ENCODE peak calls at places on chromosome 1, in five cellular contexts. One of them, this sample, is unnamed.
A peak's percentile ranks its signal among the peaks of the same experiment; 100 is the strongest.

GRCh38 chr1:204885288-204885711 is 14.6 kb downstream of the NFASC start:
- DNase-seq in hepatocyte: peak; percentile 22
- DNase-seq in GM12878: no peak
- DNase-seq in mammary epithelial cell: peak; percentile 72
- DNase-seq in neural progenitor cell: no peak
- DNase-seq in this sample: peak; percentile 5

GRCh38 chr1:19210772-19211549 is 895 bp upstream of the UBR4 start:
- DNase-seq in hepatocyte: no peak
- DNase-seq in GM12878: no peak
- DNase-seq in mammary epithelial cell: peak; percentile 25
- DNase-seq in neural progenitor cell: peak; percentile 27
- DNase-seq in this sample: no peak

GRCh38 chr1:206114692-206115430 is 2.3 kb downstream of the AVPR1B start:
- DNase-seq in hepatocyte: no peak
- DNase-seq in GM12878: no peak
- DNase-seq in mammary epithelial cell: no peak
- DNase-seq in neural progenitor cell: no peak
- DNase-seq in this sample: no peak

GRCh38 chr1:19877821-19878636 is 4.2 kb upstream of the OTUD3 start:
- DNase-seq in hepatocyte: no peak
- DNase-seq in GM12878: no peak
- DNase-seq in mammary epithelial cell: peak; percentile 86
- DNase-seq in neural progenitor cell: peak; percentile 28
- DNase-seq in this sample: peak; percentile 96

GRCh38 chr1:234533034-234533571 is 54.1 kb upstream of the TARBP1 start:
- DNase-seq in hepatocyte: peak; percentile 39
- DNase-seq in GM12878: no peak
- DNase-seq in mammary epithelial cell: peak; percentile 99
- DNase-seq in neural progenitor cell: no peak
- DNase-seq in this sample: peak; percentile 40

GRCh38 chr1:47223174-47223920 is 8.7 kb downstream of the TAL1 start:
- DNase-seq in hepatocyte: no peak
- DNase-seq in GM12878: no peak
- DNase-seq in mammary epithelial cell: no peak
- DNase-seq in neural progenitor cell: no peak
- DNase-seq in this sample: no peak

GRCh38 chr1:204994086-204994862 is 48.7 kb upstream of the CNTN2 start:
- DNase-seq in hepatocyte: no peak
- DNase-seq in GM12878: no peak
- DNase-seq in mammary epithelial cell: no peak
- DNase-seq in neural progenitor cell: no peak
- DNase-seq in this sample: no peak

GRCh38 chr1:8089535-8090228 is 63.6 kb upstream of the ERRFI1 start:
- DNase-seq in hepatocyte: peak; percentile 9
- DNase-seq in GM12878: no peak
- DNase-seq in mammary epithelial cell: peak; percentile 39
- DNase-seq in neural progenitor cell: no peak
- DNase-seq in this sample: peak; percentile 28

GRCh38 chr1:18719786-18720436 is 89.3 kb downstream of the PAX7 start:
- DNase-seq in hepatocyte: peak; percentile 35
- DNase-seq in GM12878: no peak
- DNase-seq in mammary epithelial cell: no peak
- DNase-seq in neural progenitor cell: no peak
- DNase-seq in this sample: no peak

GRCh38 chr1:7988576-7988975 is 27.1 kb downstream of the PARK7 start:
- DNase-seq in hepatocyte: no peak
- DNase-seq in GM12878: no peak
- DNase-seq in mammary epithelial cell: peak; percentile 64
- DNase-seq in neural progenitor cell: no peak
- DNase-seq in this sample: no peak

GRCh38 chr1:30419246-30419720 is 304.1 kb downstream of the MATN1 start:
- DNase-seq in hepatocyte: no peak
- DNase-seq in GM12878: no peak
- DNase-seq in mammary epithelial cell: no peak
- DNase-seq in neural progenitor cell: no peak
- DNase-seq in this sample: no peak

GRCh38 chr1:168623003-168623828 is 46.8 kb downstream of the XCL1 start:
- DNase-seq in hepatocyte: peak; percentile 36
- DNase-seq in GM12878: no peak
- DNase-seq in mammary epithelial cell: peak; percentile 46
- DNase-seq in neural progenitor cell: no peak
- DNase-seq in this sample: peak; percentile 22

GRCh38 chr1:145757420-145757819 is 38.1 kb downstream of the CD160 start:
- DNase-seq in hepatocyte: no peak
- DNase-seq in GM12878: no peak
- DNase-seq in mammary epithelial cell: peak; percentile 6
- DNase-seq in neural progenitor cell: no peak
- DNase-seq in this sample: no peak

GRCh38 chr1:30407030-30407861 is 316.1 kb downstream of the MATN1 start:
- DNase-seq in hepatocyte: no peak
- DNase-seq in GM12878: no peak
- DNase-seq in mammary epithelial cell: no peak
- DNase-seq in neural progenitor cell: peak; percentile 11
- DNase-seq in this sample: peak; percentile 61

GRCh38 chr1:28056129-28056925 is 32.1 kb downstream of the EYA3 start:
- DNase-seq in hepatocyte: no peak
- DNase-seq in GM12878: peak; percentile 69
- DNase-seq in mammary epithelial cell: peak; percentile 26
- DNase-seq in neural progenitor cell: no peak
- DNase-seq in this sample: no peak

GRCh38 chr1:88799433-88799832 is 91.9 kb downstream of the GTF2B start:
- DNase-seq in hepatocyte: no peak
- DNase-seq in GM12878: no peak
- DNase-seq in mammary epithelial cell: no peak
- DNase-seq in neural progenitor cell: no peak
- DNase-seq in this sample: no peak

GRCh38 chr1:58862728-58863385 is 79.0 kb upstream of the JUN start:
- DNase-seq in hepatocyte: no peak
- DNase-seq in GM12878: no peak
- DNase-seq in mammary epithelial cell: no peak
- DNase-seq in neural progenitor cell: peak; percentile 38
- DNase-seq in this sample: peak; percentile 79

GRCh38 chr1:227944066-227944930 is 3.4 kb downstream of the WNT9A start:
- DNase-seq in hepatocyte: peak; percentile 54
- DNase-seq in GM12878: no peak
- DNase-seq in mammary epithelial cell: no peak
- DNase-seq in neural progenitor cell: no peak
- DNase-seq in this sample: no peak

GRCh38 chr1:39398278-39399010 is 93.0 kb upstream of the BMP8A start:
- DNase-seq in hepatocyte: peak; percentile 84
- DNase-seq in GM12878: no peak
- DNase-seq in mammary epithelial cell: peak; percentile 96
- DNase-seq in neural progenitor cell: peak; percentile 22
- DNase-seq in this sample: peak; percentile 99

GRCh38 chr1:176379626-176380339 is 83.2 kb upstream of the PAPPA2 start:
- DNase-seq in hepatocyte: peak; percentile 22
- DNase-seq in GM12878: no peak
- DNase-seq in mammary epithelial cell: no peak
- DNase-seq in neural progenitor cell: no peak
- DNase-seq in this sample: no peak

GRCh38 chr1:239976130-239976968 is 115.3 kb upstream of the FMN2 start:
- DNase-seq in hepatocyte: peak; percentile 78
- DNase-seq in GM12878: no peak
- DNase-seq in mammary epithelial cell: peak; percentile 21
- DNase-seq in neural progenitor cell: peak; percentile 71
- DNase-seq in this sample: peak; percentile 30

GRCh38 chr1:26780344-26780957 is 7.3 kb upstream of the PIGV start:
- DNase-seq in hepatocyte: no peak
- DNase-seq in GM12878: no peak
- DNase-seq in mammary epithelial cell: no peak
- DNase-seq in neural progenitor cell: no peak
- DNase-seq in this sample: no peak

GRCh38 chr1:186479162-186479561 is 18.2 kb upstream of the PDC start:
- DNase-seq in hepatocyte: no peak
- DNase-seq in GM12878: no peak
- DNase-seq in mammary epithelial cell: no peak
- DNase-seq in neural progenitor cell: no peak
- DNase-seq in this sample: no peak

GRCh38 chr1:25088946-25089345 is 143.4 kb downstream of the SYF2 start:
- DNase-seq in hepatocyte: no peak
- DNase-seq in GM12878: no peak
- DNase-seq in mammary epithelial cell: no peak
- DNase-seq in neural progenitor cell: no peak
- DNase-seq in this sample: no peak

GRCh38 chr1:14989931-14990728 is 163.4 kb upstream of the TMEM51 start:
- DNase-seq in hepatocyte: no peak
- DNase-seq in GM12878: no peak
- DNase-seq in mammary epithelial cell: no peak
- DNase-seq in neural progenitor cell: no peak
- DNase-seq in this sample: no peak

GRCh38 chr1:39626646-39627045 is 12.8 kb downstream of the HEYL start:
- DNase-seq in hepatocyte: no peak
- DNase-seq in GM12878: no peak
- DNase-seq in mammary epithelial cell: no peak
- DNase-seq in neural progenitor cell: no peak
- DNase-seq in this sample: no peak

GRCh38 chr1:119327066-119327435 is 41.5 kb upstream of the HAO2 start:
- DNase-seq in hepatocyte: no peak
- DNase-seq in GM12878: no peak
- DNase-seq in mammary epithelial cell: no peak
- DNase-seq in neural progenitor cell: peak; percentile 61
- DNase-seq in this sample: no peak

GRCh38 chr1:44266400-44267344 is 53.4 kb downstream of the DMAP1 start:
- DNase-seq in hepatocyte: no peak
- DNase-seq in GM12878: no peak
- DNase-seq in mammary epithelial cell: no peak
- DNase-seq in neural progenitor cell: no peak
- DNase-seq in this sample: no peak

GRCh38 chr1:86105533-86105866 is 51.1 kb downstream of the COL24A1 start:
- DNase-seq in hepatocyte: no peak
- DNase-seq in GM12878: no peak
- DNase-seq in mammary epithelial cell: no peak
- DNase-seq in neural progenitor cell: no peak
- DNase-seq in this sample: no peak

GRCh38 chr1:200896571-200897187 is 2.0 kb downstream of the INAVA start:
- DNase-seq in hepatocyte: peak; percentile 92
- DNase-seq in GM12878: no peak
- DNase-seq in mammary epithelial cell: peak; percentile 90
- DNase-seq in neural progenitor cell: no peak
- DNase-seq in this sample: no peak

GRCh38 chr1:200897188-200897710 is 2.5 kb downstream of the INAVA start:
- DNase-seq in hepatocyte: peak; percentile 60
- DNase-seq in GM12878: no peak
- DNase-seq in mammary epithelial cell: no peak
- DNase-seq in neural progenitor cell: no peak
- DNase-seq in this sample: no peak

GRCh38 chr1:200895801-200896570 is 1.3 kb downstream of the INAVA start:
- DNase-seq in hepatocyte: peak; percentile 62
- DNase-seq in GM12878: no peak
- DNase-seq in mammary epithelial cell: no peak
- DNase-seq in neural progenitor cell: no peak
- DNase-seq in this sample: no peak

GRCh38 chr1:200894712-200895447 is at the start of gene INAVA:
- DNase-seq in hepatocyte: peak; percentile 83
- DNase-seq in GM12878: no peak
- DNase-seq in mammary epithelial cell: peak; percentile 86
- DNase-seq in neural progenitor cell: no peak
- DNase-seq in this sample: no peak

GRCh38 chr1:200895448-200895799 is 724 bp downstream of the INAVA start:
- DNase-seq in hepatocyte: no peak
- DNase-seq in GM12878: no peak
- DNase-seq in mammary epithelial cell: no peak
- DNase-seq in neural progenitor cell: no peak
- DNase-seq in this sample: no peak
- H3K4me3 ChIP-seq in hepatocyte: peak overlapping the region; percentile 44
- H3K4me3 ChIP-seq in GM12878: no peak overlapping the region
- H3K4me3 ChIP-seq in mammary epithelial cell: peak overlapping the region; percentile 48
- H3K4me3 ChIP-seq in neural progenitor cell: no peak overlapping the region
- H3K4me3 ChIP-seq in this sample: no peak overlapping the region

GRCh38 chr1:147851149-147851548 is 51.4 kb upstream of the GJA8 start:
- DNase-seq in hepatocyte: peak; percentile 55
- DNase-seq in GM12878: no peak
- DNase-seq in mammary epithelial cell: peak; percentile 43
- DNase-seq in neural progenitor cell: no peak
- DNase-seq in this sample: peak; percentile 14
- H3K9me3 ChIP-seq in hepatocyte: no peaks in the 10 kb centered on the region
- H3K9me3 ChIP-seq in GM12878: no peaks in the 10 kb centered on the region
- H3K9me3 ChIP-seq in mammary epithelial cell: no peaks in the 10 kb centered on the region
- H3K9me3 ChIP-seq in neural progenitor cell: no peaks in the 10 kb centered on the region
- H3K9me3 ChIP-seq in this sample: no peaks in the 10 kb centered on the region

DNA sequence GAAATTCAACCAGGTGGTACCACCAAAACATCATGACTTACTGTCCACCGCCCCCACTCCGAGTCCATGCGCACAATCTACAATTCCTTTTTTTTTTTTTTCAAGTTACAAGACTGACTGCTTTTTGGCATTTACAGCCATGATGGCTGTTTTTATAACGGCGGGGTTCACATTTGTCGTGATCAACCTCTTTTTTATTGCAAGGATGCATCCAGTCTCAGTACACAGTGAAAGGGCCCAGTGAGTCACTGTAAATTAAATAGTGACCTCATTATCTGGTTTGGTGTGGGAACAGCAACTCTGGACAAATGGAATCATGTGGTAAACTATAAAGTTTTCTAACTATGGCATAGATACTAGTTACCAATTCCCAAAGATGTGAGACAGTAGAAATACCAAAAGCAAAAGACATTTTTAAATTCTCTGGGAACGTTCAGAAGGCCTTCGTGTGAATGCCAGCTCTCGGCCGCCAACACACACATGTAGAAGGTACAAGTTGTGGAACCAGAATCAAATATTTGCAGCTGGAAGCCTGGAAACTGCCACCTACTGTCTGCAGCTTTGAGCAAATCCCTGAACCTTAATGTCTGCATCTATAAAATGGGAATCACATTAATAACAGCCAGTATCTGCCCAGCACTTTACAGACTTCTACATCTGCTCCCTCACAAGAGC is 4.9 kb downstream of the GLIS1 start:
- DNase-seq in hepatocyte: no peak
- DNase-seq in GM12878: no peak
- DNase-seq in mammary epithelial cell: no peak
- DNase-seq in neural progenitor cell: no peak
- DNase-seq in this sample: no peak
- TF ChIP-seq EZH2 in hepatocyte: no peak
- TF ChIP-seq EZH2 in GM12878: no peak
- TF ChIP-seq EZH2 in mammary epithelial cell: no peak
- TF ChIP-seq EZH2 in neural progenitor cell: no peak
- TF ChIP-seq EZH2 in this sample: no peak

GRCh38 chr1:33425900-33426299 is 5.0 kb downstream of the PHC2 start:
- DNase-seq in hepatocyte: no peak
- DNase-seq in GM12878: peak; percentile 41
- DNase-seq in mammary epithelial cell: no peak
- DNase-seq in neural progenitor cell: no peak
- DNase-seq in this sample: no peak

GRCh38 chr1:33424610-33425009 is 6.3 kb downstream of the PHC2 start:
- DNase-seq in hepatocyte: no peak
- DNase-seq in GM12878: no peak
- DNase-seq in mammary epithelial cell: peak; percentile 29
- DNase-seq in neural progenitor cell: no peak
- DNase-seq in this sample: no peak

GRCh38 chr1:33428661-33429060 is 2.2 kb downstream of the PHC2 start:
- DNase-seq in hepatocyte: no peak
- DNase-seq in GM12878: no peak
- DNase-seq in mammary epithelial cell: no peak
- DNase-seq in neural progenitor cell: no peak
- DNase-seq in this sample: no peak

GRCh38 chr1:33429332-33429731 is 1.6 kb downstream of the PHC2 start:
- DNase-seq in hepatocyte: no peak
- DNase-seq in GM12878: no peak
- DNase-seq in mammary epithelial cell: no peak
- DNase-seq in neural progenitor cell: peak; percentile 44
- DNase-seq in this sample: no peak

GRCh38 chr1:33426906-33427305 is 4.0 kb downstream of the PHC2 start:
- DNase-seq in hepatocyte: no peak
- DNase-seq in GM12878: no peak
- DNase-seq in mammary epithelial cell: no peak
- DNase-seq in neural progenitor cell: no peak
- DNase-seq in this sample: no peak
- H3K4me3 ChIP-seq in hepatocyte: no peak overlapping the region
- H3K4me3 ChIP-seq in GM12878: no peak overlapping the region
- H3K4me3 ChIP-seq in mammary epithelial cell: no peak overlapping the region
- H3K4me3 ChIP-seq in neural progenitor cell: no peak overlapping the region
- H3K4me3 ChIP-seq in this sample: no peak overlapping the region